ENCODE peak calls at places on chromosomes 7 and 10, in seven cellular contexts. One of them, this sample, is unnamed.

GRCh38 chr10:30188101-30188500 is 128.7 kb upstream of the JCAD start:
- DNase-seq in neuronal stem cell: no peak
- DNase-seq in left ventricle myocardium inferior: no peak
- DNase-seq in CD8-positive, alpha-beta T cell: no peak
- DNase-seq in BE2C: no peak
- DNase-seq in H1: no peak
- DNase-seq in SK-N-SH: no peak
- DNase-seq in this sample: no peak

GRCh38 chr10:83372646-83373045 is 766.7 kb upstream of the GHITM start:
- DNase-seq in neuronal stem cell: no peak
- DNase-seq in left ventricle myocardium inferior: no peak
- DNase-seq in CD8-positive, alpha-beta T cell: no peak
- DNase-seq in BE2C: no peak
- DNase-seq in H1: no peak
- DNase-seq in SK-N-SH: no peak
- DNase-seq in this sample: no peak

GRCh38 chr10:100653957-100654834 is 91.2 kb upstream of the PAX2 start:
- DNase-seq in neuronal stem cell: no peak
- DNase-seq in left ventricle myocardium inferior: no peak
- DNase-seq in CD8-positive, alpha-beta T cell: no peak
- DNase-seq in BE2C: peak; percentile 73
- DNase-seq in H1: no peak
- DNase-seq in SK-N-SH: peak; percentile 81
- DNase-seq in this sample: no peak

GRCh38 chr7:20299647-20300312 is 30.9 kb upstream of the ITGB8 start:
- DNase-seq in neuronal stem cell: no peak
- DNase-seq in left ventricle myocardium inferior: no peak
- DNase-seq in CD8-positive, alpha-beta T cell: no peak
- DNase-seq in BE2C: no peak
- DNase-seq in H1: no peak
- DNase-seq in SK-N-SH: no peak
- DNase-seq in this sample: no peak

GRCh38 chr7:129774359-129774758 is 162.8 kb downstream of the NRF1 start:
- DNase-seq in neuronal stem cell: no peak
- DNase-seq in left ventricle myocardium inferior: no peak
- DNase-seq in CD8-positive, alpha-beta T cell: no peak
- DNase-seq in BE2C: peak; percentile 55
- DNase-seq in H1: no peak
- DNase-seq in SK-N-SH: peak; percentile 67
- DNase-seq in this sample: no peak

GRCh38 chr10:14184841-14185500 is 145.8 kb downstream of the FRMD4A start:
- DNase-seq in neuronal stem cell: peak; percentile 40
- DNase-seq in left ventricle myocardium inferior: no peak
- DNase-seq in CD8-positive, alpha-beta T cell: no peak
- DNase-seq in BE2C: no peak
- DNase-seq in H1: no peak
- DNase-seq in SK-N-SH: no peak
- DNase-seq in this sample: no peak

GRCh38 chr7:1675036-1675671 is 5.1 kb downstream of the ELFN1 start:
- DNase-seq in neuronal stem cell: no peak
- DNase-seq in left ventricle myocardium inferior: no peak
- DNase-seq in CD8-positive, alpha-beta T cell: no peak
- DNase-seq in BE2C: no peak
- DNase-seq in H1: no peak
- DNase-seq in SK-N-SH: peak; percentile 34
- DNase-seq in this sample: no peak

GRCh38 chr10:43861966-43862751 is 213.5 kb upstream of the ZNF32 start:
- DNase-seq in neuronal stem cell: no peak
- DNase-seq in left ventricle myocardium inferior: no peak
- DNase-seq in CD8-positive, alpha-beta T cell: no peak
- DNase-seq in BE2C: peak; percentile 27
- DNase-seq in H1: no peak
- DNase-seq in SK-N-SH: no peak
- DNase-seq in this sample: no peak

GRCh38 chr10:29596826-29597225 is 37.9 kb downstream of the SVIL start:
- DNase-seq in neuronal stem cell: no peak
- DNase-seq in left ventricle myocardium inferior: no peak
- DNase-seq in CD8-positive, alpha-beta T cell: no peak
- DNase-seq in BE2C: no peak
- DNase-seq in H1: no peak
- DNase-seq in SK-N-SH: no peak
- DNase-seq in this sample: no peak

GRCh38 chr10:71221586-71222202 is 9.3 kb downstream of the UNC5B start:
- DNase-seq in neuronal stem cell: no peak
- DNase-seq in left ventricle myocardium inferior: no peak
- DNase-seq in CD8-positive, alpha-beta T cell: no peak
- DNase-seq in BE2C: no peak
- DNase-seq in H1: no peak
- DNase-seq in SK-N-SH: no peak
- DNase-seq in this sample: no peak

GRCh38 chr7:139808401-139808800 is 20.7 kb upstream of the TBXAS1 start:
- DNase-seq in neuronal stem cell: no peak
- DNase-seq in left ventricle myocardium inferior: no peak
- DNase-seq in CD8-positive, alpha-beta T cell: no peak
- DNase-seq in BE2C: no peak
- DNase-seq in H1: no peak
- DNase-seq in SK-N-SH: no peak
- DNase-seq in this sample: no peak

GRCh38 chr7:84682543-84682942 is 488.0 kb upstream of the SEMA3A start:
- DNase-seq in neuronal stem cell: no peak
- DNase-seq in left ventricle myocardium inferior: no peak
- DNase-seq in CD8-positive, alpha-beta T cell: no peak
- DNase-seq in BE2C: no peak
- DNase-seq in H1: no peak
- DNase-seq in SK-N-SH: no peak
- DNase-seq in this sample: no peak

GRCh38 chr10:22436893-22437619 is 91.8 kb downstream of the SPAG6 start:
- DNase-seq in neuronal stem cell: peak; percentile 91
- DNase-seq in left ventricle myocardium inferior: peak; percentile 94
- DNase-seq in CD8-positive, alpha-beta T cell: peak; percentile 86
- DNase-seq in BE2C: peak; percentile 87
- DNase-seq in H1: peak; percentile 79
- DNase-seq in SK-N-SH: peak; percentile 70
- DNase-seq in this sample: peak; percentile 63
- H3K27me3 ChIP-seq in neuronal stem cell: no peaks in the 10 kb centered on the region
- H3K27me3 ChIP-seq in left ventricle myocardium inferior: peaks cover 4% of the 10 kb centered on the region
- H3K27me3 ChIP-seq in CD8-positive, alpha-beta T cell: no peaks in the 10 kb centered on the region
- H3K27me3 ChIP-seq in BE2C: no peaks in the 10 kb centered on the region
- H3K27me3 ChIP-seq in H1: peaks cover 38% of the 10 kb centered on the region
- H3K27me3 ChIP-seq in SK-N-SH: no peaks in the 10 kb centered on the region
- H3K27me3 ChIP-seq in this sample: no peaks in the 10 kb centered on the region

GRCh38 chr10:126177414-126178030 is 210.8 kb downstream of the ADAM12 start:
- DNase-seq in neuronal stem cell: peak; percentile 58
- DNase-seq in left ventricle myocardium inferior: no peak
- DNase-seq in CD8-positive, alpha-beta T cell: no peak
- DNase-seq in BE2C: no peak
- DNase-seq in H1: no peak
- DNase-seq in SK-N-SH: no peak
- DNase-seq in this sample: no peak
- H3K4me3 ChIP-seq in neuronal stem cell: no peak overlapping the region
- H3K4me3 ChIP-seq in left ventricle myocardium inferior: no peak overlapping the region
- H3K4me3 ChIP-seq in CD8-positive, alpha-beta T cell: no peak overlapping the region
- H3K4me3 ChIP-seq in BE2C: no peak overlapping the region
- H3K4me3 ChIP-seq in H1: no peak overlapping the region
- H3K4me3 ChIP-seq in SK-N-SH: no peak overlapping the region
- H3K4me3 ChIP-seq in this sample: no peak overlapping the region

DNA sequence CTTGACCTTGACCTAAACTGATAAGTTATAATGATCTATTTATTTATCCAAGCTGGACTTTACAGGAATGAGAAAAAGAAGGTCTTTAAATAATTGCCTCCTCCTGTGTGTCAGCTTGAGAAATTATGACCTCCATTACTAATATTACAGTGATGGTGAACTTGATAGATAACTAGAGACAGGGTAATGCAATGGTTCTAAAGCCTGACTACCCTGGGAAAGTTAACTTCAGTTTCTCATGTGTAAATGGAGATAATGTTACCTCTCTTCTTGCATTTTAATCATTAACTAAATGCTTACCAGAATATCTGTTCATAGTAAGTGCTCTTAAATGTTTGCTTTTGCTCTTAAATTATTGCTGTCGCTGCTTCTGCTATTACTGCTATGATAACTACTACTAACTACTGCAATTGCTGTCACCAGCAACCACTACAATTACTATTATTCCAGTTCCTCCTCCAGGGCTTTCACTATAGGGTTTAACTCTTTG is 111.1 kb downstream of the KAT6B start:
- DNase-seq in neuronal stem cell: no peak
- DNase-seq in left ventricle myocardium inferior: no peak
- DNase-seq in CD8-positive, alpha-beta T cell: no peak
- DNase-seq in BE2C: no peak
- DNase-seq in H1: no peak
- DNase-seq in SK-N-SH: no peak
- DNase-seq in this sample: no peak
- H3K27me3 ChIP-seq in neuronal stem cell: no peaks in the 10 kb centered on the region
- H3K27me3 ChIP-seq in left ventricle myocardium inferior: no peaks in the 10 kb centered on the region
- H3K27me3 ChIP-seq in CD8-positive, alpha-beta T cell: no peaks in the 10 kb centered on the region
- H3K27me3 ChIP-seq in BE2C: no peaks in the 10 kb centered on the region
- H3K27me3 ChIP-seq in H1: no peaks in the 10 kb centered on the region
- H3K27me3 ChIP-seq in SK-N-SH: no peaks in the 10 kb centered on the region
- H3K27me3 ChIP-seq in this sample: no peaks in the 10 kb centered on the region

DNA sequence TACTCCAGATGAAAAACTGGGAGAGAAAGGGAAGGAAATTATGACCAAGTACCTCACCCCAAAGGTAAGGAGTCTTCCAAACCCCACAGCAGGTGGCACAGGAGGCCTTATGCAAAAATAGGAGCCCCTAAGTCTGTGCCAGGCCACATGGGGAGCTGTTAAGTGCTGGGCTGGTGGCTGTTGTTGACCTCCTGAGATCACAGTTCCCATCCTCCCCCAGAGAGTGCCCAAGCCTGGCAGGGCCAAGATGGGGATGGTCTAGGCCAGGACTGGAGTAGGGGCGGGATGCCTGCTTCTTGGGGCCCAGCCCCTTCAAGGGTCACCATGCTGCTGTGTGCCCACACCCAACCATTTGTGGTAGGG is 145.8 kb downstream of the RGS10 start:
- DNase-seq in neuronal stem cell: no peak
- DNase-seq in left ventricle myocardium inferior: no peak
- DNase-seq in CD8-positive, alpha-beta T cell: no peak
- DNase-seq in BE2C: no peak
- DNase-seq in H1: no peak
- DNase-seq in SK-N-SH: no peak
- DNase-seq in this sample: no peak
- H3K4me3 ChIP-seq in neuronal stem cell: peak overlapping the region; percentile 30
- H3K4me3 ChIP-seq in left ventricle myocardium inferior: no peak overlapping the region
- H3K4me3 ChIP-seq in CD8-positive, alpha-beta T cell: no peak overlapping the region
- H3K4me3 ChIP-seq in BE2C: no peak overlapping the region
- H3K4me3 ChIP-seq in H1: no peak overlapping the region
- H3K4me3 ChIP-seq in SK-N-SH: no peak overlapping the region
- H3K4me3 ChIP-seq in this sample: no peak overlapping the region

GRCh38 chr10:49621561-49621960 is 7.7 kb downstream of the CHAT start:
- DNase-seq in neuronal stem cell: no peak
- DNase-seq in left ventricle myocardium inferior: no peak
- DNase-seq in CD8-positive, alpha-beta T cell: no peak
- DNase-seq in BE2C: no peak
- DNase-seq in H1: no peak
- DNase-seq in SK-N-SH: no peak
- DNase-seq in this sample: no peak
- H3K27me3 ChIP-seq in neuronal stem cell: no peaks in the 10 kb centered on the region
- H3K27me3 ChIP-seq in left ventricle myocardium inferior: peaks cover 94% of the 10 kb centered on the region
- H3K27me3 ChIP-seq in CD8-positive, alpha-beta T cell: no peaks in the 10 kb centered on the region
- H3K27me3 ChIP-seq in BE2C: no peaks in the 10 kb centered on the region
- H3K27me3 ChIP-seq in H1: peaks cover 23% of the 10 kb centered on the region
- H3K27me3 ChIP-seq in SK-N-SH: no peaks in the 10 kb centered on the region
- H3K27me3 ChIP-seq in this sample: no peaks in the 10 kb centered on the region

DNA sequence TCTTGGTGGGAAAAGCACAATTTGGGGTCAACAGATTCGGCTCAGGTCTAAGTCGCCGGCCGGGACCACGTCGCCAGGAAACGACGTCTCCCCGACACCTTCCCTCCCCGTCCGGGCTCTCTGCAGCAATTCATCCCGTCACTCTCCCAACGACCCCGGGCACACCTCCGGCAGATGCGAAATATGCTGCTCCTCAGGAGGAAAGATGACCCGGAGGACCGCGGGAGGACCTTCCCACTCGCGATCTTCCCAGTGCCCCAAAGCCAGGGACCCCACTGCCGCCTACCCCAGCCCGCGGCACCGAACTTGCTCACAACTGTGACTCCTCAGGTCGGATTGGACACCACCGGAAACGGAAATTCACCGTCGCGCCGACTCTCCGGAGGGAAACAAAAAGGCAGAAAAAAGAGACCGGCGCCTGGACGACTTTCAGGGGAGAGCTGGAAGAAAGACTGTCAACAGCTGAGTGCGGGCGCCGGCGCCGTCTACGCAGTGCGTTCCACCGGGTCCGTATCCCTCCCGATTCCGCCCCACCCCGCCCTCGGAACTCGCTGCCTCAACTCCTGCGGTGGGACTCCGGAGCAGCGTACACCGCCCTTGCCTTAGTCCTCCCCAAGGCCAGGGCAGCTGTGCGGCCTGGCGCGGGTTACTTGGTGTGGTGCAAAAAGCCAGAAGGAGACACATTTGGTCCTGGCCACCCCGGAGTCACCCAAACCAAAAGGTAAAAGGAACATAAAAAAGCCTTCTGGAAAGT is 13.8 kb upstream of the SEC24C start:
- DNase-seq in neuronal stem cell: peak; percentile 89
- DNase-seq in left ventricle myocardium inferior: peak; percentile 85
- DNase-seq in CD8-positive, alpha-beta T cell: peak; percentile 87
- DNase-seq in BE2C: peak; percentile 89
- DNase-seq in H1: peak; percentile 63
- DNase-seq in SK-N-SH: peak; percentile 83
- DNase-seq in this sample: peak; percentile 60
- H3K4me3 ChIP-seq in neuronal stem cell: peak overlapping the region; percentile 92
- H3K4me3 ChIP-seq in left ventricle myocardium inferior: peak overlapping the region; percentile 97
- H3K4me3 ChIP-seq in CD8-positive, alpha-beta T cell: peak overlapping the region; percentile 100
- H3K4me3 ChIP-seq in BE2C: peak overlapping the region; percentile 93
- H3K4me3 ChIP-seq in H1: peak overlapping the region; percentile 98
- H3K4me3 ChIP-seq in SK-N-SH: peak overlapping the region; percentile 96
- H3K4me3 ChIP-seq in this sample: peak overlapping the region; percentile 63

DNA sequence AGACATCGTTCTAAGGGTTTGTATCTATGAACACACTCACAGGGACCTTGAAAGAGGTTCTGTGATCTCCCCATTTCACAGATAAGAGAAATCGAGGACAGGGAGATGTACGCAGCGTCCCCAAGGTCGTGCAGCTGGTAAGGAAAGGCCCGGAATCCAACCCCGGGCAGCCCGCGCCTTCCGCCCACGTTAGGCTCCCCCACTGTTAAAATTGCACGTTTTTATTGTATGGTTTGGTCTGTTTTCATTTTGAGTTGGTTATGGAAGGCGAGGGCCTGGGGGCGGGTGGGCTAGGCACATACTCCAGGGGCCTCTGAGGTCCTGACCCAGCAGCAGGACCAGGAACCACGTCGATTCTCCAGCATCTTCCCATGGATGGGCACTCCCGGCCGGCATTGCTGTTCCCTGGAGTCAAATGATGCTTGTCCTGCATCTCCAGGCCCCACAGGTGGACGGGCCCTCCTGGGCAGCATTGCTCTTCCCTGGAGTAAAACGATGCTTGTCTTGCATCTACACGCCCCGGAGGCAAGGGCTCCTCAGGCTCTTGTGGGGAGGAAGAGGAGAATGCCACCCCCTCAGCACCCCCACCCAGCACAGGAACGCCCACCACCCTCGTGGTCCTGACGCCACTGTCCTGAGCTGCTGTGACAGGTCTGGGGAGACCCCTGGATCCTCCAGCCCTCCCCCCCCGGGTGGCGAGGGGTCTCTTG is 65.9 kb downstream of the PDGFA start:
- DNase-seq in neuronal stem cell: no peak
- DNase-seq in left ventricle myocardium inferior: no peak
- DNase-seq in CD8-positive, alpha-beta T cell: no peak
- DNase-seq in BE2C: no peak
- DNase-seq in H1: no peak
- DNase-seq in SK-N-SH: no peak
- DNase-seq in this sample: no peak
- H3K27me3 ChIP-seq in neuronal stem cell: no peaks in the 10 kb centered on the region
- H3K27me3 ChIP-seq in left ventricle myocardium inferior: peaks cover 56% of the 10 kb centered on the region
- H3K27me3 ChIP-seq in CD8-positive, alpha-beta T cell: no peaks in the 10 kb centered on the region
- H3K27me3 ChIP-seq in BE2C: no peaks in the 10 kb centered on the region
- H3K27me3 ChIP-seq in H1: peaks cover 6% of the 10 kb centered on the region
- H3K27me3 ChIP-seq in SK-N-SH: no peaks in the 10 kb centered on the region
- H3K27me3 ChIP-seq in this sample: no peaks in the 10 kb centered on the region

This sample was measured in esophagus squamous epithelium.